ENCODE peak calls at places on chromosome 11, in five cellular contexts. L, I, S, A and J are unnamed samples.

GRCh38 chr11:78420796-78421209 is 3.2 kb upstream of the GAB2 start:
- DNase-seq in L (no peak), A (peak; percentile 94), I (peak; percentile 84), S (peak; percentile 80), J (peak; percentile 77)

GRCh38 chr11:75159081-75159953 is 8.4 kb downstream of the SLCO2B1 start:
- DNase-seq in A (no peak), L (no peak), I (no peak), S (no peak), J (no peak)

GRCh38 chr11:74570266-74571061 is 21.9 kb upstream of the POLD3 start:
- DNase-seq in S (no peak), I (no peak), L (no peak), A (peak; percentile 29), J (no peak)

GRCh38 chr11:15651033-15651432 is 536.3 kb downstream of the INSC start:
- DNase-seq in A (no peak), L (no peak), I (no peak), S (no peak), J (peak; percentile 76)

GRCh38 chr11:106998126-106998525 is 20.1 kb downstream of the GUCY1A2 start:
- DNase-seq in S (no peak), L (no peak), I (no peak), A (no peak), J (no peak)

GRCh38 chr11:90783111-90783510 is 560.3 kb upstream of the CHORDC1 start:
- DNase-seq in S (no peak), A (no peak), L (no peak), I (no peak), J (no peak)

GRCh38 chr11:67584881-67585873 is 1.6 kb downstream of the GSTP1 start:
- DNase-seq in A (no peak), L (no peak), S (no peak), I (no peak), J (no peak)

GRCh38 chr11:130872961-130873360 is 43.3 kb downstream of the SNX19 start:
- DNase-seq in S (no peak), I (no peak), L (peak; percentile 68), A (peak; percentile 38), J (no peak)

GRCh38 chr11:120706257-120706656 is 194.7 kb downstream of the GRIK4 start:
- DNase-seq in A (no peak), L (no peak), I (no peak), S (no peak), J (no peak)

GRCh38 chr11:73949246-73949645 is 1.6 kb upstream of the DNAJB13 start:
- DNase-seq in A (no peak), S (peak; percentile 35), I (no peak), L (no peak), J (no peak)

GRCh38 chr11:62842171-62842717 is 2.9 kb upstream of the WDR74 start:
- DNase-seq in S (peak; percentile 73), A (peak; percentile 56), I (peak; percentile 54), L (no peak), J (peak; percentile 46)

GRCh38 chr11:70627219-70627618 is 228.9 kb downstream of the CTTN start:
- DNase-seq in I (no peak), S (no peak), A (no peak), L (no peak), J (no peak)

GRCh38 chr11:104967493-104968364 is 645 bp downstream of the CASP4 start:
- DNase-seq in I (no peak), S (no peak), A (no peak), L (no peak), J (no peak)

GRCh38 chr11:27280131-27280530 is 82.9 kb downstream of the CCDC34 start:
- DNase-seq in I (no peak), L (no peak), A (no peak), S (no peak), J (no peak)

GRCh38 chr11:18270102-18270501 is 4.0 kb downstream of the SAA1 start:
- DNase-seq in A (no peak), L (no peak), I (no peak), S (no peak), J (no peak)

GRCh38 chr11:44030996-44031395 is 16.8 kb upstream of the ACCSL start:
- DNase-seq in L (no peak), A (no peak), S (no peak), I (no peak), J (no peak)

GRCh38 chr11:102604011-102604410 is 21.1 kb downstream of the MMP20 start:
- DNase-seq in L (no peak), I (no peak), S (no peak), A (no peak), J (no peak)

GRCh38 chr11:102603576-102603975 is 21.6 kb downstream of the MMP20 start:
- DNase-seq in A (no peak), L (no peak), I (no peak), S (no peak), J (no peak)

GRCh38 chr11:102600666-102601065 is 24.5 kb downstream of the MMP20 start:
- DNase-seq in L (no peak), A (no peak), I (no peak), S (no peak), J (no peak)

GRCh38 chr11:102604875-102605274 is 20.3 kb downstream of the MMP20 start:
- DNase-seq in A (no peak), S (no peak), L (no peak), I (no peak), J (no peak)

DNA sequence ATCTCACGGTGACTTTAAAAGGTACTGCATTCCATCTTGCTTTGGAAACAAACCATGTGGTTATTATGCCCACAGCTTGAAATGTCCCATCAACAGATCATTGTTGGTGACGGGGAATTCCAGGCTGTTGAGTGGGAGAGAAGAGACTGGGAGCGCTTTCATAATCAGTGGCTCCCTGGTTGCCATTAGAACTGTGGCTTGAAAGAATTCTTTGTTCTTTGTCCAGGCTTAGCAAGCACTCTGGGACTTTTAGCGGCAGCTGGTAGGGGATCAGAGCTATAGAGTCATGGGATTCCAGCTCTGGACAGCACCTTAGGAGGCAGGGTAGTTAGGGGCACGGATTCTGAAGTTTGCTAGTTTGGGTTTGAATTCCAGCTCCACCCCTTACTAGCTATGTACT is 22.0 kb downstream of the MMP20 start:
- DNase-seq in L (no peak), A (no peak), S (no peak), I (no peak), J (no peak)
- H3K4me1 ChIP-seq in L (peaks cover 24% of the 10 kb centered on the region), A (no peaks in the 10 kb centered on the region), S (no peaks in the 10 kb centered on the region), I (no peaks in the 10 kb centered on the region), J (peaks cover 2% of the 10 kb centered on the region)

GRCh38 chr11:61700221-61700620 is 20.0 kb downstream of the DAGLA start:
- DNase-seq in S (no peak), A (no peak), I (peak; percentile 71), L (peak; percentile 32), J (no peak)
- H3K27ac ChIP-seq in S (peak overlapping the region; percentile 94), A (no peak overlapping the region), I (peak overlapping the region; percentile 18), L (no peak overlapping the region), J (no peak overlapping the region)

DNA sequence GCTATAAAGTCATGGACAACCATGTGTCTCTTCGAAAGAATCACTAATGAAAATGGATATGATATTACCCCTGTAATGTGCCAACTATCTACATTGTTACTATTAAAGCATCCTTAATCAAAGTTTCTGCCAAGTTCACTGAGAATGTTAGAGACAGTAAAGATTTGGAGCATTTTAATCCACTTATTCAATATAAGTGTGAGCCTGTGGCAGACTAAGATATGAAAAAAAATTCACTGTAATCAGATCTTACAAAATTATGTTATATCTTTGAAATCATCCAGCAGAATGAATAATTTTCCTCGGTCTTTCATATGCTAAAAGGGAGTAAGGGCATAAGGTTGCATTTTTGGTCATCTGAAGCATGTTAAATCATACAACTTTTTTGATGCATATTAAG is 49.9 kb downstream of the MAML2 start:
- DNase-seq in A (no peak), S (no peak), I (no peak), L (no peak), J (no peak)
- TF ChIP-seq CTCF in A (no peak), S (no peak), I (no peak), L (no peak), J (no peak)

DNA sequence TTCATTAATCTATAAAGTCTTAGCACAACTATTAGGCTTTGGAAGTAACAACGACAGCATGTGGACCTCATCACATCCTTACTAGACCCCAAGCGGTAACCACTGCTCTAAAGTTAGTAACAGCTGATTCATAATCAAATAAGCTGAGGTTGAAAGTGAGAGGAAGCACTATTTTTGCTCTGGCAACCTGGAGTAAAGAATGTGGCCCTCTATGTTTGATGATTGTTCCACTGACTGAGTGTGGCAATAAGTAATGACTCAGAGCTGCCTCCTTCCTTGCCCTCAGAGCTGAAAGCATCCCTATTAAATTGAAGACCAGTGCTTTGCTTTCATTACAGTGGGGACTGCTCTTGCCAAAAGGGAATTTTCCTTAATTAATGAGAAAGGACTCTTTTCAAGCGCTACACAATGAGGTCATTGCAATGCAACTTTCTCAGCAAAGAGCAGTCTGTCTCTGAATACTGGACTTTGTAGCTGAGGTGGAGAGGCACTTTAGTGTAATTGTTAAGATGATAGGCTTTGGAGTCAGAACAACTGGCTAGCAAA is 906.1 kb upstream of the RAG2 start:
- DNase-seq in L (peak; percentile 94), I (no peak), A (no peak), S (no peak), J (no peak)
- H3K4me1 ChIP-seq in L (peaks cover 32% of the 10 kb centered on the region), I (no peaks in the 10 kb centered on the region), A (no peaks in the 10 kb centered on the region), S (no peaks in the 10 kb centered on the region), J (no peaks in the 10 kb centered on the region)